ENCODE peak calls at places on chromosomes 7 and 10, in four cellular contexts. D is NCI-H1417 treated with DMSO at 0.1 percent for 48 hours, Y is HCT116, A is dorsolateral prefrontal cortex. R is an unnamed sample.

GRCh38 chr10:99369126-99369525 is 40.0 kb downstream of the CNNM1 start:
- DNase-seq in D (no peak), Y (no peak), A (no peak), R (no peak)

GRCh38 chr10:125231116-125231812 is 70.9 kb upstream of the CTBP2 start:
- DNase-seq in D (no peak), Y (peak), A (no peak), R (no peak)

GRCh38 chr7:84591897-84592296 is 397.3 kb upstream of the SEMA3A start:
- DNase-seq in D (no peak), Y (no peak), A (no peak), R (no peak)

GRCh38 chr10:111199587-111199986 is 122.8 kb downstream of the ADRA2A start:
- DNase-seq in D (no peak), Y (no peak), A (no peak), R (no peak)

GRCh38 chr7:33712020-33712414 is 193.3 kb upstream of the BMPER start:
- DNase-seq in D (no peak), Y (no peak), A (no peak), R (no peak)

GRCh38 chr10:27188897-27189296 is 33.7 kb downstream of the MASTL start:
- DNase-seq in D (no peak), Y (no peak), A (no peak), R (no peak)

GRCh38 chr10:71789871-71790270 is 16.6 kb upstream of the VSIR start:
- DNase-seq in D (no peak), Y (no peak), A (no peak), R (no peak)

GRCh38 chr10:63773106-63773505 is 251.9 kb downstream of the REEP3 start:
- DNase-seq in D (no peak), Y (no peak), A (no peak), R (no peak)

GRCh38 chr7:11570922-11571550 is 261.0 kb downstream of the THSD7A start:
- DNase-seq in D (no peak), Y (no peak), A (no peak), R (no peak)

GRCh38 chr10:79385804-79386531 is 38.7 kb downstream of the PPIF start:
- DNase-seq in D (no peak), Y (no peak), A (peak), R (no peak)

GRCh38 chr10:46270086-46270811 is 16.5 kb upstream of the ANTXRL start:
- DNase-seq in D (no peak), Y (no peak), A (no peak), R (no peak)

GRCh38 chr7:100865372-100865911 is 1.7 kb upstream of the TRIP6 start:
- DNase-seq in D (no peak), Y (peak), A (no peak), R (no peak)

GRCh38 chr10:49523301-49523700 is 15.6 kb downstream of the ERCC6 start:
- DNase-seq in D (no peak), Y (no peak), A (no peak), R (no peak)

GRCh38 chr7:40584667-40585433 is 450.0 kb downstream of the SUGCT start:
- DNase-seq in D (no peak), Y (no peak), A (no peak), R (no peak)

GRCh38 chr10:28211759-28212158 is 91.1 kb downstream of the MPP7 start:
- DNase-seq in D (no peak), Y (no peak), A (no peak), R (no peak)

GRCh38 chr7:68429376-68430117 is 1168.7 kb upstream of the AUTS2 start:
- DNase-seq in D (no peak), Y (no peak), A (no peak), R (no peak)

GRCh38 chr10:71797533-71798307 is 24.4 kb upstream of the VSIR start:
- DNase-seq in D (no peak), Y (no peak), A (no peak), R (no peak)

GRCh38 chr7:43583424-43584199 is 704 bp downstream of the STK17A start:
- DNase-seq in D (no peak), Y (no peak), A (peak), R (peak)

GRCh38 chr10:127873901-127874470 is 18.8 kb downstream of the CLRN3 start:
- DNase-seq in D (no peak), Y (no peak), A (no peak), R (no peak)

GRCh38 chr10:15169555-15170407 is 1.3 kb upstream of the NMT2 start:
- DNase-seq in D (no peak), Y (no peak), A (no peak), R (no peak)

GRCh38 chr7:127938588-127938987 is 92.6 kb downstream of the LRRC4 start:
- DNase-seq in D (no peak), Y (no peak), A (no peak), R (no peak)

GRCh38 chr10:111148025-111148424 is 71.2 kb downstream of the ADRA2A start:
- DNase-seq in D (no peak), Y (no peak), A (no peak), R (no peak)

GRCh38 chr7:47045169-47045568 is 536.7 kb downstream of the TNS3 start:
- DNase-seq in D (no peak), Y (no peak), A (no peak), R (no peak)

GRCh38 chr7:66629222-66629658 is 559 bp downstream of the KCTD7 start:
- DNase-seq in D (no peak), Y (no peak), A (no peak), R (no peak)

GRCh38 chr7:96636979-96637378 is 72.7 kb downstream of the SEM1 start:
- DNase-seq in D (no peak), Y (no peak), A (no peak), R (no peak)

GRCh38 chr10:18690541-18690940 is 31.3 kb downstream of the ARL5B start:
- DNase-seq in D (no peak), Y (no peak), A (no peak), R (no peak)

GRCh38 chr10:91589656-91590035 is 43.2 kb downstream of the PPP1R3C start:
- DNase-seq in D (no peak), Y (no peak), A (no peak), R (no peak)

GRCh38 chr7:130831817-130832481 is 97.9 kb upstream of the KLF14 start:
- DNase-seq in D (no peak), Y (peak), A (no peak), R (peak)

GRCh38 chr10:7410306-7410799 is 481 bp downstream of the SFMBT2 start:
- DNase-seq in D (no peak), Y (no peak), A (peak), R (peak)

GRCh38 chr10:117823980-117824379 is 222.8 kb downstream of the RAB11FIP2 start:
- DNase-seq in D (no peak), Y (no peak), A (no peak), R (no peak)

R was measured in Karpas-422.